ENCODE peak calls at places on chromosomes 5 and 9, in seven cellular contexts. S is OCI-M1; C is nephron progenitor cell; N is naive thymus-derived CD8-positive, alpha-beta T cell; H is RKO; B is AG08396; Y is AG08395. M is an unnamed sample.
A peak's percentile ranks its signal among the peaks of the same experiment; 100 is the strongest.

GRCh38 chr5:39713224-39713911 is 288.6 kb upstream of the DAB2 start:
- DNase-seq in S (peak; percentile 74), C (no peak), N (no peak), H (no peak), B (no peak), Y (peak; percentile 7), M (no peak)

GRCh38 chr5:176535101-176535654 is 2.0 kb downstream of the RNF44 start:
- DNase-seq in S (peak; percentile 46), C (no peak), N (peak; percentile 41), H (peak; percentile 60), B (peak; percentile 32), Y (peak; percentile 33), M (no peak)

GRCh38 chr9:6218099-6218502 is 2.5 kb downstream of the IL33 start:
- DNase-seq in S (no peak), C (no peak), N (no peak), H (no peak), B (no peak), Y (peak; percentile 26), M (no peak)

GRCh38 chr5:96562614-96563013 is 99.6 kb upstream of the CAST start:
- DNase-seq in S (no peak), C (no peak), N (no peak), H (no peak), B (no peak), Y (peak; percentile 30), M (no peak)

GRCh38 chr5:168712280-168712924 is 133.2 kb upstream of the PANK3 start:
- DNase-seq in S (no peak), C (no peak), N (no peak), H (peak; percentile 92), B (peak; percentile 66), Y (peak; percentile 94), M (no peak)

GRCh38 chr9:127244609-127245601 is 19.7 kb upstream of the GARNL3 start:
- DNase-seq in S (peak; percentile 86), C (peak; percentile 97), N (peak; percentile 92), H (peak; percentile 99), B (peak; percentile 97), Y (peak; percentile 99), M (peak; percentile 98)

GRCh38 chr5:67003906-67004729 is 192.5 kb downstream of the CD180 start:
- DNase-seq in S (peak; percentile 98), C (peak; percentile 79), N (peak; percentile 89), H (peak; percentile 97), B (peak; percentile 65), Y (peak; percentile 44), M (peak; percentile 83)

GRCh38 chr9:36101916-36102741 is 34.4 kb upstream of the GLIPR2 start:
- DNase-seq in S (peak; percentile 40), C (no peak), N (no peak), H (peak; percentile 91), B (peak; percentile 71), Y (peak; percentile 88), M (no peak)

GRCh38 chr9:125346351-125346750 is 84.7 kb downstream of the GAPVD1 start:
- DNase-seq in S (no peak), C (no peak), N (no peak), H (no peak), B (no peak), Y (no peak), M (no peak)

GRCh38 chr5:95728494-95729114 is 2.5 kb upstream of the RHOBTB3 start:
- DNase-seq in S (peak; percentile 97), C (no peak), N (no peak), H (peak; percentile 11), B (no peak), Y (no peak), M (no peak)

GRCh38 chr9:115985657-115986056 is 167.9 kb upstream of the PAPPA start:
- DNase-seq in S (no peak), C (no peak), N (no peak), H (no peak), B (no peak), Y (no peak), M (no peak)

GRCh38 chr9:133251773-133252172 is 23.2 kb downstream of the ABO start:
- DNase-seq in S (no peak), C (no peak), N (no peak), H (no peak), B (no peak), Y (no peak), M (no peak)

GRCh38 chr5:119286516-119287488 is 69.0 kb upstream of the TNFAIP8 start:
- DNase-seq in S (no peak), C (no peak), N (no peak), H (no peak), B (no peak), Y (no peak), M (no peak)

GRCh38 chr5:32173394-32174010 is 617 bp downstream of the GOLPH3 start:
- DNase-seq in S (peak; percentile 71), C (no peak), N (no peak), H (peak; percentile 80), B (no peak), Y (no peak), M (peak; percentile 50)

GRCh38 chr5:33180900-33181299 is 259.9 kb upstream of the TARS1 start:
- DNase-seq in S (peak; percentile 75), C (no peak), N (no peak), H (peak; percentile 50), B (peak; percentile 22), Y (peak; percentile 38), M (no peak)

GRCh38 chr5:150122158-150122510 is 33.5 kb downstream of the PDGFRB start:
- DNase-seq in S (peak; percentile 54), C (no peak), N (no peak), H (peak; percentile 50), B (peak; percentile 40), Y (no peak), M (no peak)

GRCh38 chr9:129320575-129321311 is 142.7 kb upstream of the IER5L start:
- DNase-seq in S (peak; percentile 54), C (peak; percentile 48), N (peak; percentile 78), H (no peak), B (peak; percentile 85), Y (peak; percentile 85), M (no peak)

GRCh38 chr5:111224561-111224989 is 391 bp downstream of the CAMK4 start:
- DNase-seq in S (no peak), C (no peak), N (no peak), H (no peak), B (no peak), Y (no peak), M (no peak)

GRCh38 chr5:72379936-72380335 is 59.8 kb downstream of the PTCD2 start:
- DNase-seq in S (no peak), C (no peak), N (no peak), H (no peak), B (no peak), Y (peak; percentile 9), M (no peak)

GRCh38 chr9:31445357-31445756 is 939.1 kb upstream of the ACO1 start:
- DNase-seq in S (no peak), C (no peak), N (no peak), H (no peak), B (no peak), Y (no peak), M (no peak)

GRCh38 chr9:27053369-27054057 is 48.0 kb upstream of the LRRC19 start:
- DNase-seq in S (peak; percentile 48), C (no peak), N (no peak), H (no peak), B (no peak), Y (no peak), M (no peak)

GRCh38 chr5:76521240-76521758 is 101.9 kb downstream of the F2RL2 start:
- DNase-seq in S (no peak), C (no peak), N (no peak), H (no peak), B (no peak), Y (peak; percentile 39), M (no peak)

GRCh38 chr5:168449166-168449565 is 37.1 kb upstream of the RARS1 start:
- DNase-seq in S (no peak), C (no peak), N (no peak), H (no peak), B (no peak), Y (no peak), M (no peak)

GRCh38 chr9:31153250-31153840 is 1231.1 kb upstream of the ACO1 start:
- DNase-seq in S (peak; percentile 10), C (no peak), N (peak; percentile 4), H (no peak), B (no peak), Y (no peak), M (no peak)

GRCh38 chr9:136327313-136327971 is at the start of gene GPSM1:
- DNase-seq in S (peak; percentile 49), C (peak; percentile 70), N (peak; percentile 40), H (peak; percentile 71), B (peak; percentile 90), Y (peak; percentile 82), M (peak; percentile 64)

GRCh38 chr9:70601000-70601929 is 186.8 kb upstream of the KLF9 start:
- DNase-seq in S (peak; percentile 26), C (peak; percentile 19), N (no peak), H (no peak), B (peak; percentile 73), Y (peak; percentile 85), M (no peak)

GRCh38 chr5:154197801-154198461 is 7.4 kb downstream of the GALNT10 start:
- DNase-seq in S (peak; percentile 58), C (no peak), N (peak; percentile 71), H (no peak), B (peak; percentile 13), Y (no peak), M (no peak)

GRCh38 chr9:119280740-119281485 is 88.3 kb downstream of the BRINP1 start:
- DNase-seq in S (no peak), C (no peak), N (no peak), H (no peak), B (no peak), Y (no peak), M (no peak)

GRCh38 chr5:107337281-107337680 is 333.5 kb downstream of the EFNA5 start:
- DNase-seq in S (no peak), C (no peak), N (no peak), H (peak; percentile 58), B (no peak), Y (no peak), M (no peak)

GRCh38 chr5:180338001-180338707 is 15.0 kb downstream of the GFPT2 start:
- DNase-seq in S (no peak), C (no peak), N (no peak), H (no peak), B (no peak), Y (no peak), M (no peak)

GRCh38 chr9:108300296-108301287 is 555.2 kb downstream of the ACTL7B start:
- DNase-seq in S (peak; percentile 17), C (no peak), N (no peak), H (no peak), B (no peak), Y (no peak), M (no peak)

GRCh38 chr5:111722016-111722591 is 34.9 kb downstream of the NREP start:
- DNase-seq in S (no peak), C (no peak), N (no peak), H (no peak), B (no peak), Y (no peak), M (no peak)

GRCh38 chr9:70609542-70610286 is 195.3 kb upstream of the KLF9 start:
- DNase-seq in S (no peak), C (no peak), N (no peak), H (peak; percentile 64), B (peak; percentile 80), Y (peak; percentile 94), M (no peak)

GRCh38 chr5:141969783-141970741 is 1.2 kb downstream of the RNF14 start:
- DNase-seq in S (peak; percentile 93), C (no peak), N (no peak), H (peak; percentile 79), B (no peak), Y (peak; percentile 47), M (no peak)